ENCODE peak calls at places on chromosomes 16 and 17, in eight cellular contexts. One of them, this sample, is unnamed.

GRCh38 chr17:53822764-53823163 is at the start of gene KIF2B:
- DNase-seq in thoracic aorta: no peak
- DNase-seq in heart left ventricle: no peak
- DNase-seq in colonic mucosa: no peak
- DNase-seq in tibial nerve: no peak
- DNase-seq in esophagus squamous epithelium: no peak
- DNase-seq in osteoblast: no peak
- DNase-seq in lower lobe of right lung: peak; percentile 26
- DNase-seq in this sample: no peak

GRCh38 chr17:72192409-72193192 is 71.8 kb downstream of the SOX9 start:
- DNase-seq in thoracic aorta: no peak
- DNase-seq in heart left ventricle: peak; percentile 81
- DNase-seq in colonic mucosa: no peak
- DNase-seq in tibial nerve: peak; percentile 28
- DNase-seq in esophagus squamous epithelium: no peak
- DNase-seq in osteoblast: peak; percentile 89
- DNase-seq in lower lobe of right lung: no peak
- DNase-seq in this sample: no peak

GRCh38 chr16:81817296-81817695 is 38.2 kb downstream of the PLCG2 start:
- DNase-seq in thoracic aorta: no peak
- DNase-seq in heart left ventricle: no peak
- DNase-seq in colonic mucosa: no peak
- DNase-seq in tibial nerve: no peak
- DNase-seq in esophagus squamous epithelium: no peak
- DNase-seq in osteoblast: no peak
- DNase-seq in lower lobe of right lung: no peak
- DNase-seq in this sample: no peak

GRCh38 chr16:29943846-29944669 is 17.8 kb upstream of the TMEM219 start:
- DNase-seq in thoracic aorta: no peak
- DNase-seq in heart left ventricle: no peak
- DNase-seq in colonic mucosa: peak; percentile 84
- DNase-seq in tibial nerve: no peak
- DNase-seq in esophagus squamous epithelium: no peak
- DNase-seq in osteoblast: peak; percentile 95
- DNase-seq in lower lobe of right lung: no peak
- DNase-seq in this sample: no peak

GRCh38 chr17:41973457-41973856 is 6.9 kb downstream of the CNP start:
- DNase-seq in thoracic aorta: no peak
- DNase-seq in heart left ventricle: no peak
- DNase-seq in colonic mucosa: no peak
- DNase-seq in tibial nerve: no peak
- DNase-seq in esophagus squamous epithelium: no peak
- DNase-seq in osteoblast: no peak
- DNase-seq in lower lobe of right lung: no peak
- DNase-seq in this sample: no peak

GRCh38 chr17:37642706-37643105 is 540 bp downstream of the DDX52 start:
- DNase-seq in thoracic aorta: no peak
- DNase-seq in heart left ventricle: no peak
- DNase-seq in colonic mucosa: no peak
- DNase-seq in tibial nerve: no peak
- DNase-seq in esophagus squamous epithelium: no peak
- DNase-seq in osteoblast: peak; percentile 46
- DNase-seq in lower lobe of right lung: no peak
- DNase-seq in this sample: no peak

GRCh38 chr17:15404116-15404730 is 62.8 kb upstream of the TEKT3 start:
- DNase-seq in thoracic aorta: no peak
- DNase-seq in heart left ventricle: no peak
- DNase-seq in colonic mucosa: no peak
- DNase-seq in tibial nerve: no peak
- DNase-seq in esophagus squamous epithelium: no peak
- DNase-seq in osteoblast: no peak
- DNase-seq in lower lobe of right lung: no peak
- DNase-seq in this sample: no peak

GRCh38 chr16:10242076-10242475 is 59.8 kb upstream of the GRIN2A start:
- DNase-seq in thoracic aorta: no peak
- DNase-seq in heart left ventricle: no peak
- DNase-seq in colonic mucosa: no peak
- DNase-seq in tibial nerve: no peak
- DNase-seq in esophagus squamous epithelium: no peak
- DNase-seq in osteoblast: no peak
- DNase-seq in lower lobe of right lung: no peak
- DNase-seq in this sample: no peak

GRCh38 chr17:43839670-43840101 is 6.7 kb upstream of the MPP3 start:
- DNase-seq in thoracic aorta: no peak
- DNase-seq in heart left ventricle: no peak
- DNase-seq in colonic mucosa: peak; percentile 85
- DNase-seq in tibial nerve: no peak
- DNase-seq in esophagus squamous epithelium: no peak
- DNase-seq in osteoblast: no peak
- DNase-seq in lower lobe of right lung: no peak
- DNase-seq in this sample: no peak

GRCh38 chr17:79845601-79845949 is 6.3 kb upstream of the CBX4 start:
- DNase-seq in thoracic aorta: no peak
- DNase-seq in heart left ventricle: peak; percentile 27
- DNase-seq in colonic mucosa: peak; percentile 75
- DNase-seq in tibial nerve: no peak
- DNase-seq in esophagus squamous epithelium: no peak
- DNase-seq in osteoblast: no peak
- DNase-seq in lower lobe of right lung: no peak
- DNase-seq in this sample: no peak

GRCh38 chr16:2516391-2517240 is 2.9 kb downstream of the ATP6V0C start:
- DNase-seq in thoracic aorta: no peak
- DNase-seq in heart left ventricle: no peak
- DNase-seq in colonic mucosa: no peak
- DNase-seq in tibial nerve: no peak
- DNase-seq in esophagus squamous epithelium: no peak
- DNase-seq in osteoblast: peak; percentile 95
- DNase-seq in lower lobe of right lung: peak; percentile 71
- DNase-seq in this sample: no peak

GRCh38 chr17:82790391-82790790 is 38.5 kb downstream of the TBCD start:
- DNase-seq in thoracic aorta: no peak
- DNase-seq in heart left ventricle: no peak
- DNase-seq in colonic mucosa: no peak
- DNase-seq in tibial nerve: no peak
- DNase-seq in esophagus squamous epithelium: no peak
- DNase-seq in osteoblast: peak; percentile 39
- DNase-seq in lower lobe of right lung: no peak
- DNase-seq in this sample: no peak

GRCh38 chr16:48734220-48734619 is 124.2 kb upstream of the N4BP1 start:
- DNase-seq in thoracic aorta: no peak
- DNase-seq in heart left ventricle: no peak
- DNase-seq in colonic mucosa: no peak
- DNase-seq in tibial nerve: no peak
- DNase-seq in esophagus squamous epithelium: no peak
- DNase-seq in osteoblast: no peak
- DNase-seq in lower lobe of right lung: no peak
- DNase-seq in this sample: no peak

DNA sequence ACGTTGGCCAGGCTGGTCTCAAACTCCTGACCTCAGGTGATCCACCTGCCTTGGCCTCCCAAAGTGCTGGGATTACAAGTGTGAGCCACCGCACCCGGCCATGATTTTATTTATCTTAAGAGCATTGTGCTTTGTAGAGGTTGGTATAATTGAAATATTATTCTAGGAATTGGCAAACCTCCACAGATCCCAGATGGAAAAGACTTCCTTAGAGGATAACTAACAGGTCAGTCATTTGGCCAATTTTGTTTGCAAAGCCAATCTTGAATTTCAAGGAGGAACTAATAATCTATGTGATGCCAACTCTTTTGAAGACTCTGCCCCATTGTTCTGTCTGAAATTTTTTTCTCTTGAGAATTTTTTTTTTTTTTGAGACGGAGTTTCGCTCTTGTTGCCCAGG is 46.7 kb upstream of the SLC5A10 start:
- DNase-seq in thoracic aorta: no peak
- DNase-seq in heart left ventricle: no peak
- DNase-seq in colonic mucosa: no peak
- DNase-seq in tibial nerve: no peak
- DNase-seq in esophagus squamous epithelium: no peak
- DNase-seq in osteoblast: no peak
- DNase-seq in lower lobe of right lung: no peak
- DNase-seq in this sample: no peak
- H3K36me3 ChIP-seq in thoracic aorta: peaks cover 10% of the 10 kb centered on the region
- H3K36me3 ChIP-seq in heart left ventricle: peaks cover 60% of the 10 kb centered on the region
- H3K36me3 ChIP-seq in colonic mucosa: no peaks in the 10 kb centered on the region
- H3K36me3 ChIP-seq in tibial nerve: peaks cover 58% of the 10 kb centered on the region
- H3K36me3 ChIP-seq in esophagus squamous epithelium: peaks cover 94% of the 10 kb centered on the region
- H3K36me3 ChIP-seq in osteoblast: peaks cover 5% of the 10 kb centered on the region
- H3K36me3 ChIP-seq in lower lobe of right lung: peaks cover 34% of the 10 kb centered on the region
- H3K36me3 ChIP-seq in this sample: peaks cover 6% of the 10 kb centered on the region

GRCh38 chr16:67657017-67657608 is 2.9 kb downstream of the ACD start:
- DNase-seq in thoracic aorta: no peak
- DNase-seq in heart left ventricle: no peak
- DNase-seq in colonic mucosa: no peak
- DNase-seq in tibial nerve: no peak
- DNase-seq in esophagus squamous epithelium: no peak
- DNase-seq in osteoblast: peak; percentile 84
- DNase-seq in lower lobe of right lung: no peak
- DNase-seq in this sample: no peak
- H3K4me1 ChIP-seq in thoracic aorta: peaks cover 27% of the 10 kb centered on the region
- H3K4me1 ChIP-seq in heart left ventricle: peaks cover 20% of the 10 kb centered on the region
- H3K4me1 ChIP-seq in colonic mucosa: peaks cover 12% of the 10 kb centered on the region
- H3K4me1 ChIP-seq in tibial nerve: peaks cover 23% of the 10 kb centered on the region
- H3K4me1 ChIP-seq in esophagus squamous epithelium: peaks cover 48% of the 10 kb centered on the region
- H3K4me1 ChIP-seq in osteoblast: peaks cover 9% of the 10 kb centered on the region
- H3K4me1 ChIP-seq in lower lobe of right lung: peaks cover 27% of the 10 kb centered on the region
- H3K4me1 ChIP-seq in this sample: peaks cover 28% of the 10 kb centered on the region

GRCh38 chr17:48611213-48611612 is 396 bp upstream of the HOXB7 start:
- DNase-seq in thoracic aorta: no peak
- DNase-seq in heart left ventricle: no peak
- DNase-seq in colonic mucosa: no peak
- DNase-seq in tibial nerve: no peak
- DNase-seq in esophagus squamous epithelium: no peak
- DNase-seq in osteoblast: no peak
- DNase-seq in lower lobe of right lung: no peak
- DNase-seq in this sample: no peak

GRCh38 chr17:48612456-48612853 is 1.6 kb upstream of the HOXB7 start:
- DNase-seq in thoracic aorta: no peak
- DNase-seq in heart left ventricle: no peak
- DNase-seq in colonic mucosa: no peak
- DNase-seq in tibial nerve: no peak
- DNase-seq in esophagus squamous epithelium: no peak
- DNase-seq in osteoblast: no peak
- DNase-seq in lower lobe of right lung: no peak
- DNase-seq in this sample: no peak

GRCh38 chr17:48610282-48611211 is at the start of gene HOXB7:
- DNase-seq in thoracic aorta: no peak
- DNase-seq in heart left ventricle: no peak
- DNase-seq in colonic mucosa: peak; percentile 91
- DNase-seq in tibial nerve: peak; percentile 64
- DNase-seq in esophagus squamous epithelium: no peak
- DNase-seq in osteoblast: no peak
- DNase-seq in lower lobe of right lung: peak; percentile 67
- DNase-seq in this sample: peak; percentile 29

GRCh38 chr17:48612854-48613691 is 2.0 kb downstream of the HOXB8 start:
- DNase-seq in thoracic aorta: no peak
- DNase-seq in heart left ventricle: no peak
- DNase-seq in colonic mucosa: no peak
- DNase-seq in tibial nerve: no peak
- DNase-seq in esophagus squamous epithelium: no peak
- DNase-seq in osteoblast: no peak
- DNase-seq in lower lobe of right lung: no peak
- DNase-seq in this sample: peak; percentile 31

GRCh38 chr17:48611681-48612455 is 1.1 kb upstream of the HOXB7 start:
- DNase-seq in thoracic aorta: no peak
- DNase-seq in heart left ventricle: no peak
- DNase-seq in colonic mucosa: no peak
- DNase-seq in tibial nerve: no peak
- DNase-seq in esophagus squamous epithelium: no peak
- DNase-seq in osteoblast: no peak
- DNase-seq in lower lobe of right lung: no peak
- DNase-seq in this sample: no peak
- H3K4me3 ChIP-seq in thoracic aorta: peak overlapping the region; percentile 81
- H3K4me3 ChIP-seq in heart left ventricle: no peak overlapping the region
- H3K4me3 ChIP-seq in colonic mucosa: peak overlapping the region; percentile 57
- H3K4me3 ChIP-seq in tibial nerve: peak overlapping the region; percentile 53
- H3K4me3 ChIP-seq in esophagus squamous epithelium: no peak overlapping the region
- H3K4me3 ChIP-seq in osteoblast: no peak overlapping the region
- H3K4me3 ChIP-seq in lower lobe of right lung: peak overlapping the region; percentile 64
- H3K4me3 ChIP-seq in this sample: peak overlapping the region; percentile 60

DNA sequence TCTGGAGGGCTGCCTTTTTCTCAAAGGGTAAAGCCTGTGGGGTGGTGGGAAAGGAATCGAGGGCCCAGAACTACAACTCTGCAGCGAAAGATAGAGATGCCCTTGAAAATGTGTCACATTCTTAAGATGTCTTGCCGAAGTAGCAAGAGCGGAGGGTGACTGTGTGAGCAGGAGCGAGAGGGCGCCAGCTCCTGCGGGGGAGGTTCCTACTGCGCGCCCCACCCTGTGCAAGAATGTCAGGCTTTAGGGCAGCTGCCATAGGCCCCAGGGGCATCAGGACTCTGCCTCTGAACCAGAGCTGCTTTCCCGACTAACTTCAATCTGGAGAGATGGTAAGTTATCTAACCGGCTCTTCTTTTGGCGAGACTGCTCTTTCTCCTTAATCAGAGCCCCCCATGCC is 11.8 kb upstream of the ITGAE start:
- DNase-seq in thoracic aorta: no peak
- DNase-seq in heart left ventricle: no peak
- DNase-seq in colonic mucosa: no peak
- DNase-seq in tibial nerve: no peak
- DNase-seq in esophagus squamous epithelium: no peak
- DNase-seq in osteoblast: no peak
- DNase-seq in lower lobe of right lung: no peak
- DNase-seq in this sample: no peak
- H3K36me3 ChIP-seq in thoracic aorta: peaks cover 67% of the 10 kb centered on the region
- H3K36me3 ChIP-seq in heart left ventricle: peaks cover 100% of the 10 kb centered on the region
- H3K36me3 ChIP-seq in colonic mucosa: peaks cover 14% of the 10 kb centered on the region
- H3K36me3 ChIP-seq in tibial nerve: peaks cover 98% of the 10 kb centered on the region
- H3K36me3 ChIP-seq in esophagus squamous epithelium: peaks cover 100% of the 10 kb centered on the region
- H3K36me3 ChIP-seq in osteoblast: peaks cover 61% of the 10 kb centered on the region
- H3K36me3 ChIP-seq in lower lobe of right lung: peaks cover 100% of the 10 kb centered on the region
- H3K36me3 ChIP-seq in this sample: peaks cover 65% of the 10 kb centered on the region

DNA sequence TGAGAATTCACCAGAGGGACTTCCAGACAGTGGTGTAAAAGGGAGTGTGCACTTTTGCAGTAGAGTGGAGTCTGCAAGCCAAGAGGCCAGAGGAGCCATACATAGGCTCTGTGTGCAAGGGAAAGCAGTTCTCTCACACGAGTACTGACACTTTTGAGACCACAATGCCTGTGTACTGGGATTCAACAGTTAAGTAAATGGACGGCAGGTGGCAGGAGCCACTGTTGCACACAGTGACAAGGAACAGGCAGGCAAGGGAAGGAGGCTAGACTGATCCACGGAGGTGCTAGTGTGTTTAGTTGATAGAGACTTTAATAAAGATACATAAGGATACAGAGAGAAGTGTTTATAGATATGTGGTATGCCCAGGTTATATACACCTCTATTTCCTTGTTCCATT is 67.0 kb downstream of the MPRIP start:
- DNase-seq in thoracic aorta: no peak
- DNase-seq in heart left ventricle: no peak
- DNase-seq in colonic mucosa: peak; percentile 66
- DNase-seq in tibial nerve: no peak
- DNase-seq in esophagus squamous epithelium: no peak
- DNase-seq in osteoblast: peak; percentile 48
- DNase-seq in lower lobe of right lung: no peak
- DNase-seq in this sample: no peak
- H3K4me1 ChIP-seq in thoracic aorta: peaks cover 44% of the 10 kb centered on the region
- H3K4me1 ChIP-seq in heart left ventricle: peaks cover 95% of the 10 kb centered on the region
- H3K4me1 ChIP-seq in colonic mucosa: peaks cover 37% of the 10 kb centered on the region
- H3K4me1 ChIP-seq in tibial nerve: peaks cover 59% of the 10 kb centered on the region
- H3K4me1 ChIP-seq in esophagus squamous epithelium: peaks cover 71% of the 10 kb centered on the region
- H3K4me1 ChIP-seq in osteoblast: peaks cover 26% of the 10 kb centered on the region
- H3K4me1 ChIP-seq in lower lobe of right lung: peaks cover 76% of the 10 kb centered on the region
- H3K4me1 ChIP-seq in this sample: peaks cover 44% of the 10 kb centered on the region

This sample was measured in effector memory CD4-positive, alpha-beta T cell.